ENCODE peak calls at places on chromosome 2, in four cellular contexts. One of them, this sample, is unnamed.
A peak's percentile ranks its signal among the peaks of the same experiment; 100 is the strongest.

GRCh38 chr2:215751200-215751910 is 262.0 kb downstream of the MREG start:
- DNase-seq in hepatic stellate cell: peak; percentile 24
- DNase-seq in RCC 7860: peak; percentile 95
- DNase-seq in stimulated activated CD4-positive, alpha-beta T cell treated with anti-CD3 and anti-CD28 coated beads, Interleukin-1b, Interleukin-23, amount 100 ng/mL, for 24 hours: no peak
- DNase-seq in this sample: no peak

GRCh38 chr2:23249348-23249747 is 135.6 kb upstream of the KLHL29 start:
- DNase-seq in hepatic stellate cell: no peak
- DNase-seq in stimulated activated CD4-positive, alpha-beta T cell treated with anti-CD3 and anti-CD28 coated beads, Interleukin-1b, Interleukin-23, amount 100 ng/mL, for 24 hours: no peak
- DNase-seq in RCC 7860: no peak
- DNase-seq in this sample: no peak

GRCh38 chr2:234996467-234997270 is 44.9 kb downstream of the SH3BP4 start:
- DNase-seq in stimulated activated CD4-positive, alpha-beta T cell treated with anti-CD3 and anti-CD28 coated beads, Interleukin-1b, Interleukin-23, amount 100 ng/mL, for 24 hours: no peak
- DNase-seq in RCC 7860: peak; percentile 96
- DNase-seq in hepatic stellate cell: peak; percentile 84
- DNase-seq in this sample: no peak

GRCh38 chr2:156901373-156902031 is 356.0 kb upstream of the GALNT5 start:
- DNase-seq in stimulated activated CD4-positive, alpha-beta T cell treated with anti-CD3 and anti-CD28 coated beads, Interleukin-1b, Interleukin-23, amount 100 ng/mL, for 24 hours: no peak
- DNase-seq in RCC 7860: no peak
- DNase-seq in hepatic stellate cell: no peak
- DNase-seq in this sample: no peak

GRCh38 chr2:134583997-134584520 is 134.7 kb downstream of the TMEM163 start:
- DNase-seq in stimulated activated CD4-positive, alpha-beta T cell treated with anti-CD3 and anti-CD28 coated beads, Interleukin-1b, Interleukin-23, amount 100 ng/mL, for 24 hours: no peak
- DNase-seq in RCC 7860: no peak
- DNase-seq in hepatic stellate cell: no peak
- DNase-seq in this sample: no peak

GRCh38 chr2:236019434-236019833 is 148.8 kb downstream of the GBX2 start:
- DNase-seq in hepatic stellate cell: no peak
- DNase-seq in RCC 7860: no peak
- DNase-seq in stimulated activated CD4-positive, alpha-beta T cell treated with anti-CD3 and anti-CD28 coated beads, Interleukin-1b, Interleukin-23, amount 100 ng/mL, for 24 hours: no peak
- DNase-seq in this sample: no peak

GRCh38 chr2:170162261-170162612 is 15.7 kb upstream of the MYO3B start:
- DNase-seq in RCC 7860: peak; percentile 89
- DNase-seq in hepatic stellate cell: no peak
- DNase-seq in stimulated activated CD4-positive, alpha-beta T cell treated with anti-CD3 and anti-CD28 coated beads, Interleukin-1b, Interleukin-23, amount 100 ng/mL, for 24 hours: no peak
- DNase-seq in this sample: no peak

GRCh38 chr2:112312821-112313220 is 37.4 kb downstream of the ZC3H6 start:
- DNase-seq in hepatic stellate cell: no peak
- DNase-seq in stimulated activated CD4-positive, alpha-beta T cell treated with anti-CD3 and anti-CD28 coated beads, Interleukin-1b, Interleukin-23, amount 100 ng/mL, for 24 hours: no peak
- DNase-seq in RCC 7860: no peak
- DNase-seq in this sample: no peak

GRCh38 chr2:55618649-55619055 is 1.2 kb upstream of the PPP4R3B start:
- DNase-seq in stimulated activated CD4-positive, alpha-beta T cell treated with anti-CD3 and anti-CD28 coated beads, Interleukin-1b, Interleukin-23, amount 100 ng/mL, for 24 hours: no peak
- DNase-seq in hepatic stellate cell: peak; percentile 60
- DNase-seq in RCC 7860: peak; percentile 16
- DNase-seq in this sample: no peak